ENCODE peak calls at places on chromosomes 7 and 10, in four cellular contexts. K is stomach, I is spleen, T is Panc1. Z is an unnamed sample.

GRCh38 chr7:44097064-44097932 is 6.8 kb upstream of the AEBP1 start:
- DNase-seq in K (no peak), I (peak; percentile 82), T (no peak), Z (no peak)

GRCh38 chr10:97543025-97543546 is 29.5 kb upstream of the ANKRD2 start:
- DNase-seq in T (peak; percentile 67), I (peak; percentile 86), K (peak; percentile 60), Z (peak; percentile 97)

GRCh38 chr7:135936497-135937217 is 40.5 kb downstream of the MTPN start:
- DNase-seq in T (no peak), I (no peak), K (no peak), Z (no peak)

GRCh38 chr7:26451997-26452396 is 160.3 kb downstream of the SNX10 start:
- DNase-seq in K (no peak), T (no peak), I (no peak), Z (no peak)

GRCh38 chr10:43389867-43390266 is 18.4 kb downstream of the FXYD4 start:
- DNase-seq in K (no peak), I (peak; percentile 35), T (no peak), Z (no peak)

GRCh38 chr10:17038627-17039026 is 91.0 kb downstream of the CUBN start:
- DNase-seq in T (no peak), K (no peak), I (no peak), Z (no peak)

GRCh38 chr7:78749052-78749746 is 704.3 kb downstream of the MAGI2 start:
- DNase-seq in I (no peak), K (no peak), T (no peak), Z (no peak)

GRCh38 chr7:134293029-134293740 is 23.5 kb downstream of the SLC35B4 start:
- DNase-seq in T (no peak), K (no peak), I (peak; percentile 77), Z (no peak)

GRCh38 chr10:33129987-33130386 is 172.0 kb upstream of the ITGB1 start:
- DNase-seq in K (no peak), I (no peak), T (no peak), Z (no peak)

GRCh38 chr10:127906548-127907377 is at the start of gene PTPRE:
- DNase-seq in K (peak; percentile 83), T (no peak), I (peak; percentile 96), Z (no peak)

GRCh38 chr10:89337493-89337892 is 9.7 kb downstream of the IFIT3 start:
- DNase-seq in T (no peak), K (no peak), I (no peak), Z (no peak)

GRCh38 chr7:43353902-43354301 is 229.0 kb upstream of the STK17A start:
- DNase-seq in K (no peak), T (no peak), I (no peak), Z (no peak)

GRCh38 chr10:33859319-33860022 is 525.0 kb upstream of the NRP1 start:
- DNase-seq in K (no peak), I (no peak), T (no peak), Z (no peak)

GRCh38 chr10:87930929-87931835 is 67.8 kb downstream of the PTEN start:
- DNase-seq in T (no peak), I (no peak), K (no peak), Z (no peak)

GRCh38 chr10:5628798-5629788 is 37.3 kb downstream of the ASB13 start:
- DNase-seq in I (no peak), K (no peak), T (no peak), Z (no peak)

GRCh38 chr10:77231375-77231774 is 406.2 kb downstream of the KCNMA1 start:
- DNase-seq in K (no peak), I (no peak), T (no peak), Z (no peak)

GRCh38 chr7:48296976-48297375 is 125.7 kb downstream of the ABCA13 start:
- DNase-seq in I (no peak), K (no peak), T (no peak), Z (no peak)

GRCh38 chr10:126157127-126157526 is 231.2 kb downstream of the ADAM12 start:
- DNase-seq in T (no peak), K (no peak), I (no peak), Z (no peak)

GRCh38 chr7:128841961-128842673 is 11.9 kb downstream of the FLNC start:
- DNase-seq in K (peak; percentile 53), I (no peak), T (no peak), Z (no peak)

GRCh38 chr10:8790390-8790789 is 735.9 kb downstream of the GATA3 start:
- DNase-seq in K (no peak), T (no peak), I (no peak), Z (no peak)

GRCh38 chr10:14820010-14820774 is 17.6 kb downstream of the CDNF start:
- DNase-seq in T (no peak), K (no peak), I (no peak), Z (no peak)

GRCh38 chr7:126057979-126058378 is 1128.4 kb upstream of the POT1 start:
- DNase-seq in T (no peak), I (no peak), K (no peak), Z (no peak)

GRCh38 chr7:130881091-130881798 is 147.2 kb upstream of the KLF14 start:
- DNase-seq in K (no peak), T (peak; percentile 38), I (no peak), Z (no peak)

GRCh38 chr7:95596183-95597135 is at the start of gene PDK4:
- DNase-seq in I (peak; percentile 91), K (peak; percentile 98), T (peak; percentile 35), Z (peak; percentile 98)

GRCh38 chr7:101814081-101814995 is 3.1 kb upstream of the CUX1 start:
- DNase-seq in T (peak; percentile 50), I (peak; percentile 93), K (peak; percentile 69), Z (no peak)

GRCh38 chr7:82054544-82054943 is 284.7 kb upstream of the HGF start:
- DNase-seq in T (no peak), K (no peak), I (no peak), Z (no peak)

GRCh38 chr10:117964528-117964927 is 82.2 kb downstream of the RAB11FIP2 start:
- DNase-seq in I (no peak), T (no peak), K (no peak), Z (no peak)

GRCh38 chr10:93481213-93481930 is 762 bp downstream of the MYOF start:
- DNase-seq in I (no peak), T (no peak), K (no peak), Z (peak; percentile 70)

GRCh38 chr10:132960651-132961419 is 18.5 kb upstream of the CFAP46 start:
- DNase-seq in I (peak; percentile 71), T (no peak), K (no peak), Z (no peak)

GRCh38 chr10:131644287-131644686 is 256.5 kb upstream of the PPP2R2D start:
- DNase-seq in T (no peak), I (no peak), K (no peak), Z (no peak)

GRCh38 chr10:49534670-49535381 is 4.1 kb downstream of the ERCC6 start:
- DNase-seq in I (no peak), K (no peak), T (no peak), Z (no peak)

GRCh38 chr10:132115736-132116135 is 50.0 kb downstream of the JAKMIP3 start:
- DNase-seq in K (no peak), I (peak; percentile 63), T (no peak), Z (no peak)

GRCh38 chr7:136183981-136184380 is 206.8 kb upstream of the MTPN start:
- DNase-seq in T (no peak), I (no peak), K (no peak), Z (no peak)

GRCh38 chr7:17236161-17236560 is 62.3 kb upstream of the AHR start:
- DNase-seq in T (no peak), K (no peak), I (no peak), Z (no peak)

GRCh38 chr7:74002474-74003017 is 25.4 kb upstream of the ELN start:
- DNase-seq in K (peak; percentile 63), I (peak; percentile 88), T (no peak), Z (no peak)

GRCh38 chr7:129277629-129278028 is 52.8 kb downstream of the AHCYL2 start:
- DNase-seq in I (no peak), K (no peak), T (no peak), Z (no peak)

GRCh38 chr10:60312818-60313588 is 76.7 kb downstream of the ANK3 start:
- DNase-seq in T (no peak), I (no peak), K (no peak), Z (no peak)

GRCh38 chr10:60315311-60315710 is 74.4 kb downstream of the ANK3 start:
- DNase-seq in K (no peak), T (no peak), I (no peak), Z (no peak)

GRCh38 chr10:60313589-60313952 is 76.1 kb downstream of the ANK3 start:
- DNase-seq in K (no peak), I (no peak), T (no peak), Z (no peak)

GRCh38 chr10:60316029-60316428 is 73.6 kb downstream of the ANK3 start:
- DNase-seq in I (no peak), T (no peak), K (no peak), Z (no peak)

GRCh38 chr10:60314306-60314940 is 75.3 kb downstream of the ANK3 start:
- DNase-seq in T (no peak), I (no peak), K (no peak), Z (no peak)
- TF ChIP-seq POLR2AphosphoS5 in T (no peak), I (no peak), K (no peak), Z (no peak)

GRCh38 chr7:1715671-1716074 is 45.6 kb downstream of the ELFN1 start:
- DNase-seq in I (no peak), K (no peak), T (no peak), Z (no peak)
- H3K4me1 ChIP-seq in I (peaks cover 23% of the 10 kb centered on the region), K (peaks cover 14% of the 10 kb centered on the region), T (peaks cover 30% of the 10 kb centered on the region), Z (no peaks in the 10 kb centered on the region)

GRCh38 chr10:114042895-114043531 is 653 bp upstream of the ADRB1 start:
- DNase-seq in I (no peak), T (no peak), K (peak; percentile 36), Z (no peak)
- TF ChIP-seq POLR2AphosphoS5 in I (no peak), T (no peak), K (no peak), Z (no peak)

GRCh38 chr7:23027261-23027660 is 13.3 kb upstream of the HYCC1 start:
- DNase-seq in T (no peak), I (no peak), K (no peak), Z (no peak)
- H3K4me1 ChIP-seq in T (no peaks in the 10 kb centered on the region), I (peaks cover 9% of the 10 kb centered on the region), K (no peaks in the 10 kb centered on the region), Z (no peaks in the 10 kb centered on the region)

DNA sequence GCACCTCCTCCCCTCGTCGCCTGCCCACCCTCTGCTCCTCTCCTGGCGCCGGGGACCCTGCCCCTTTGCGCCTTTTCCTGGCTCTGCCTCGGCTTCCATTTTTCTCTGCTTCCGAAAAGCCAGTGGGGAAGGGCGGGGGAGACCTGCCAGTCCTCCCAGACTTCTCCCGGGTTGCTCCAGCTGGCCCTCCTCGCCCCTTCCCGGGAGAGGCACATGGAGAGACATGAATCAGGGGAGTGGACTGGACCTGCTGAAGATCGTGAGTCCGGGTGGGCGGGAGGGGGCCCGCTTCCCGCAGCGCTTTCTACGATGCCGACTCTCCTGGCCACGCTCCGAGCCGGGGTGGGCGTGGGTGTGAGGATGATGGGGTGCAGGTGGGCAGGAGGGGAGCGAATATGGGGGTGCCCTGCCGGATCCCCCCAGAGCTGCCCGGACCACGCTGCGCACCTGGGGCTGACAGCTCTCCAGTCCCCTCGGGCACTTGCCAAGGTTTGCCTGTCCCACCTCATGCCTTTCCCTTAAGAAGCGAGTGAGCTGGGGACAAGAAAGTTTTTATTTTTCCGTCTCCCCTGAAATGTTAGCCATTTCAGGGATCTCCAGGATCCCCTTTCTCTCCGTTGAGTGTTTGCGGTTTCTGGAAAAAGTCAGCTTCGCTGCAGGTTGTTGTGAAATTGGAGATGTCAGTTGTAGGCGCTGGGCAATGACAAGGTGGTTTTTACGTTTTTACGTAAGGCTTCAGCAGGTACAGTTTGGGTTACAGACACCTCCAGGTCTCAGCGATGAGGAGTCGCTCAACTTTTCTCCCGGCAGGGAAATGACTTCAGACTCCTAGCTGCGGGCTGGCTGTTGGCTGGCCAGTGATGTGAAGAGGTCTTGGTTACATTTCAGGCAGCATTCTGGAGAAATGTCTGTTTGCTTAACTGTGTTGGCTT is 999 bp downstream of the CACNB2 start:
- DNase-seq in I (no peak), K (no peak), T (no peak), Z (no peak)
- TF ChIP-seq POLR2AphosphoS5 in I (no peak), K (no peak), T (no peak), Z (no peak)

Z was measured in vagina.